ENCODE peak calls at places on chromosomes 16 and 17, in five cellular contexts. U is upper lobe of left lung, S is GM23338, K is left lung, J is endodermal cell. W is an unnamed sample. For H3K4me1, the result is how much of the 10 kb centered on the place peaks cover.

GRCh38 chr17:9021158-9021984 is at the start of gene NTN1:
- DNase-seq in U (peak), S (peak), K (no peak), J (peak), W (peak)

GRCh38 chr16:74575805-74576643 is 30.9 kb downstream of the GLG1 start:
- DNase-seq in U (no peak), S (no peak), K (no peak), J (no peak), W (no peak)

GRCh38 chr17:16888413-16889087 is 83.4 kb downstream of the TNFRSF13B start:
- DNase-seq in U (no peak), S (no peak), K (no peak), J (no peak), W (no peak)

GRCh38 chr17:56045907-56046306 is 107.4 kb upstream of the ANKFN1 start:
- DNase-seq in U (no peak), S (peak), K (no peak), J (no peak), W (no peak)

GRCh38 chr17:80632046-80632581 is 87.5 kb downstream of the RPTOR start:
- DNase-seq in U (no peak), S (no peak), K (no peak), J (peak), W (no peak)

GRCh38 chr16:369866-370436 is 387 bp downstream of the MRPL28 start:
- DNase-seq in U (no peak), S (peak), K (no peak), J (peak), W (no peak)

GRCh38 chr16:69182730-69183416 is 4.1 kb upstream of the SNTB2 start:
- DNase-seq in U (no peak), S (no peak), K (no peak), J (no peak), W (no peak)

GRCh38 chr17:66214893-66215528 is 14.2 kb downstream of the APOH start:
- DNase-seq in U (no peak), S (no peak), K (no peak), J (no peak), W (no peak)

GRCh38 chr16:50692999-50693781 is at the start of gene NOD2:
- DNase-seq in U (peak), S (peak), K (peak), J (peak), W (no peak)

GRCh38 chr17:82023447-82024241 is 539 bp downstream of the LRRC45 start:
- DNase-seq in U (peak), S (peak), K (no peak), J (peak), W (no peak)

GRCh38 chr17:69213059-69213813 is 15.4 kb downstream of the ABCA10 start:
- DNase-seq in U (no peak), S (peak), K (no peak), J (peak), W (no peak)

GRCh38 chr17:12928736-12929135 is 89.1 kb downstream of the ELAC2 start:
- DNase-seq in U (no peak), S (peak), K (no peak), J (peak), W (no peak)

GRCh38 chr16:53154513-53154912 is 99.7 kb downstream of the CHD9 start:
- DNase-seq in U (no peak), S (peak), K (no peak), J (no peak), W (no peak)

GRCh38 chr16:71357681-71358080 is 842 bp upstream of the CALB2 start:
- DNase-seq in U (no peak), S (peak), K (peak), J (peak), W (no peak)

GRCh38 chr17:82684207-82684903 is 14.1 kb downstream of the RAB40B start:
- DNase-seq in U (no peak), S (no peak), K (no peak), J (no peak), W (no peak)

GRCh38 chr17:68089881-68090280 is 54.3 kb downstream of the KPNA2 start:
- DNase-seq in U (no peak), S (no peak), K (peak), J (peak), W (peak)

GRCh38 chr17:60170835-60171752 is 21.3 kb downstream of the CA4 start:
- DNase-seq in U (no peak), S (no peak), K (no peak), J (peak), W (no peak)

GRCh38 chr17:49935526-49936210 is 33.3 kb upstream of the DLX4 start:
- DNase-seq in U (peak), S (peak), K (no peak), J (no peak), W (no peak)

GRCh38 chr17:49931416-49931815 is 37.6 kb upstream of the DLX4 start:
- DNase-seq in U (no peak), S (no peak), K (no peak), J (no peak), W (no peak)

GRCh38 chr17:49928826-49929475 is 40.0 kb upstream of the DLX4 start:
- DNase-seq in U (no peak), S (no peak), K (no peak), J (no peak), W (no peak)

GRCh38 chr17:49930880-49931279 is 38.1 kb upstream of the DLX4 start:
- DNase-seq in U (peak), S (no peak), K (no peak), J (no peak), W (no peak)

DNA sequence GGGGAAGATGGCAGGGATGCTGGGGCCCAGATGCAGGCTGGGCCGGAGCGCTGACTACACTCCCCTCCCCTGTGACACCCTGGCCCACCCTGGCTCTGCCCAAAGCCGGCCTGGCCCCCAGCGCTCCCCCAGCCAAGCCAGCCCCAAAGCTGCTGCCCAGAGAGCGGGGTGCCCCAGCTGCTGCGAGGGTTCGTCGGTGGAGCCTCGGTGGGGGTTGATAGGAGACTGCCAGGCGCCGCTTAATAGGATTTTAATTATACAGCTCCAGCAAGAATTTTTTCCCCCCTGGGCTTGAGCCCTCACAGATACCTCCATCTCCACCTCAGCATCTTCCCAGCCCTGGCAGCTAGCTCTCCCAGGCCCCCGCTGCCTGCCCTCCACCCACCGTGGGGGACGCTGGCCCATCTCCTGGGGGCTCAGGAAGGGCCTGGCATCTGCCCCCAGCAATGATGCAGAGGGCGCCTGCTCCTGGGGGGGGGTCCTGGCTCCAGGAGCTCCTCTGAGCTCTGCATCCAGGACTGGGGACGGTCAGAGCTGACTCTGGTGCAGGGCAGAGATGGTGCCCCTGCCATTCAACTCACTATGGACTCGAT is 36.8 kb upstream of the DLX4 start:
- DNase-seq in U (peak), S (no peak), K (no peak), J (no peak), W (no peak)
- H3K4me1 ChIP-seq in U (under half), S (under half), K (under half), J (under half), W (under half)

DNA sequence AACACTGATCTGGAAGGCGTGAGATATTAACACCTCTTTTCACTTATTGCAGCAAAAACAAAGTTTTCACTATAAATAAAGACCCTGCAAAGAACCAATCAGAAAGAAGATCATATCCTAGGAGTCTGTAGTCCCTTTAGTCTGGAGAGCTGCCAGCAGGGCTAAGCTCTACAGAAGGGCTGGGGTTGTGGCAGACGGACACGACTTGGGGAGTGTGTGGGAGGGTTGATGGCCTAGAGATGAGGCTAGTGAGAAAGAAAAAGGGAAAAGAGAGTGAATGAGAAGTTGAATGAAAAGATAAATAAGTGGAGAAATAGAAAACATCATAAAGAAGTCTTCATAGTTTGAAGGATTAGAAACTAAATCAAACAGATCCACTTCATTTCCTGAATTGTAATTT is 8.6 kb upstream of the SKAP1 start:
- DNase-seq in U (no peak), S (no peak), K (no peak), J (no peak), W (no peak)
- H3K4me1 ChIP-seq in U (under half), S (under half), K (under half), J (under half), W (under half)

GRCh38 chr17:50953518-50953830 is 87.3 kb upstream of the TOB1 start:
- DNase-seq in U (no peak), S (no peak), K (no peak), J (no peak), W (no peak)
- H3K4me1 ChIP-seq in U (under half), S (under half), K (under half), J (under half), W (under half)

DNA sequence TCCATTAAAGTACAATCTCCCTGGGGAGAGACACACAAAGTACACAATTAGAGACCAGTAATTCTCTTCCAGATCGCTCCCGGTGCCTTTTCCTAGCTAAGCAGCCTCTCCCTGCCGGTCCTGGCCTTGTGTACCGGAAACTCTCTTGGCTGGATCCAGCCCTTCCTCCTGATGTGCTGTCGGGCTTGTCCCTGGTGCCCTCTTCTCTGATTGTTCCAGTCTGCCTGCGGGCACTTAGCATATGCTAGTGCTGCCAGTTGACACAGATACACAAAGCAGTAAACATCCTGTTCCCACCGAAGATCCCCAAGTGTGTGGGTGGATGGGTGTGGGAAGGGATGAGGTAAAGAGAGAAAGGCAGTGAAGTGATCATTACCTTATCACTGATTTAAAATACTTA is 9.7 kb downstream of the HS3ST3B1 start:
- DNase-seq in U (no peak), S (no peak), K (no peak), J (no peak), W (no peak)
- H3K4me1 ChIP-seq in U (under half), S (half or more), K (under half), J (under half), W (under half)

GRCh38 chr16:13875614-13876284 is 44.2 kb upstream of the ERCC4 start:
- DNase-seq in U (no peak), S (no peak), K (no peak), J (no peak), W (no peak)

DNA sequence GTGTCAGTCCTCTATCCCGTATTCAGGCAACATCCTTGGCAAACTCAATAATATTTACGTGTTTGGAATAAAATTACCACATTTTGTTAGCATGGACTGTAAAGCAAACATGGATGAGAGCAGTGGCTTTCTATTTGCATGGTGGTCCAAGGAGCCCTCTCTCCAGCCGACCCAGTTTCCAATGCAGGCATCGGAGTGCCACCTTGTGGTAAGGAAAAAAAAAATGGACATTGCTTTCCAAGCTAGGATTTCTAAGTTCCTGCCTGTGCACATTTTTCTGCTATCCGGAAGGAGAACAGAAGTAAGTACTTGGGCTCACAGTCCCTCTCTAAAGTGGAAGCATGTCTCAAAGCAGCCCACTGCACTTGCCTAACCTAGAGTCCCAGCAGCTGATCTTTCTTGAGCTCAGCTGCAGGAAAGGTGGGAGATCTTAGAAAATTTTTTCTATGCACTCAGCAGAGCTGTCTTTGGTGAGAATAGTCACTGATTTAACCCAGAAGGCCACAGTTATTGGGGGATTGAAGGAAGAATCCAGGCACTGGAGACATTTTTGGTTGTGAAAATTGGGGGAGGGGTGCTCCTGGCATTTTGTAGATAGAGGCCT is 46.0 kb upstream of the ERCC4 start:
- DNase-seq in U (no peak), S (peak), K (no peak), J (peak), W (no peak)
- H3K4me1 ChIP-seq in U (under half), S (under half), K (under half), J (under half), W (under half)

DNA sequence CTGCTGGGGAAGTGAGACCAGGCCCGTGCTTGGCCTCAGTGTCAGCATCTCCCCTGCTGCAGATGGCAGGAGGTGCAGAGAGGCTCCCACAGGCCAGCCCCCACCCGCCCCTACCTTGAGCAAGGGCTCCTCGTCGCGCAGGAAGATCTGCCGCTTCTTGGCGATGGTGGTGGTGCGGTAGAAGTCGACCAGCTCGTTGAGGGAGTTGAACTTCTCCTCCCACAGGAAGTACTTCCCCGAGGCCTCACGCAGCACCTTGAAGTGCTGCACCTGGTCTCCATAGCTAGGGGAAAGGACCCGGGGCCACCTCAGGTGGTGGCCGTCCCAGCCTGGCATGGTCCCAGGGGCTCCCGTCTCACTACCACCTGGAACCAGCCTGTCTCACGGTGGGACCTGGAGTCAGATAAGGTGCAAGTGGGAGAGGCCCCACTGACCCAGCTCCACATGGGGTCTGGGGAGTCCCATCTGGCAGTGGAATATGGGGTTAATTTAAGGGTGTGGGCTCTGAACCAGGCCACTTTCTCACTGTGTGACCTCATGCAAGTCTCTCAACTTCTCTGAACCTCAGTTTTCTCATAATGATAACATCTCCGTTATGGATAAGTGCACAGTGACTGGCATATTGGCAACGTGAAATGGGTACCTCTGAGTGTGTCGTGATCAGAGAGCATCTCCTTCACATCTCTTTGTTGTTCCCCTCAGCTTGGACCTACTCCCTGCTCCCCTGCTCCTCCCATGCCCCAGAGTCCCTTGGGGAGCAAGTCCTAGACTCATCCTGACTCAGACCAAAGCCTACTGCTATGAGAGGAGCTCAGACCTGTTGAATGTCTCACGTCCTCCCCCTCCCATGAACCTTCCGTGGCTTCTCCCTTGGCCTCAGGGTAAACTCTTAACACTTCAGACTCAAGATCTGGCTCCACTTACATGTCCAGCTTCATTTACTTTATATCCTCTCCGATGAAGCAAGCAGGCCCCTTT is 19.8 kb upstream of the FAM83G start:
- DNase-seq in U (peak), S (no peak), K (no peak), J (no peak), W (peak)
- H3K4me1 ChIP-seq in U (under half), S (under half), K (under half), J (under half), W (under half)

GRCh38 chr16:1534021-1535020 is 855 bp downstream of the TMEM204 start:
- DNase-seq in U (peak), S (no peak), K (no peak), J (no peak), W (no peak)
- H3K4me1 ChIP-seq in U (under half), S (under half), K (half or more), J (under half), W (half or more)